ENCODE peak calls at places on chromosomes 5 and 9, in seven cellular contexts. V, D, H, N, T, P and E are unnamed samples.

GRCh38 chr5:154485092-154485491 is 7.1 kb upstream of the HAND1 start:
- DNase-seq in H (no peak), D (no peak), P (no peak), V (no peak), T (peak; percentile 30), N (no peak), E (no peak)

GRCh38 chr9:19127881-19128719 is 808 bp upstream of the PLIN2 start:
- DNase-seq in N (peak; percentile 39), T (peak; percentile 38), P (peak; percentile 72), H (peak; percentile 31), V (no peak), D (peak; percentile 46), E (peak; percentile 66)

GRCh38 chr5:132310141-132310834 is 16.1 kb downstream of the SLC22A4 start:
- DNase-seq in T (no peak), N (no peak), V (no peak), H (peak; percentile 37), D (no peak), P (no peak), E (no peak)

GRCh38 chr5:18078157-18078556 is 443.9 kb downstream of the TAF11L14 start:
- DNase-seq in V (no peak), P (no peak), T (no peak), N (no peak), D (no peak), H (no peak), E (no peak)

GRCh38 chr5:111238826-111239225 is 14.6 kb downstream of the CAMK4 start:
- DNase-seq in T (no peak), V (no peak), H (no peak), P (no peak), N (no peak), D (no peak), E (no peak)

GRCh38 chr5:2157372-2157771 is 274.6 kb upstream of the IRX4 start:
- DNase-seq in V (no peak), D (no peak), H (no peak), P (no peak), N (no peak), T (no peak), E (no peak)

GRCh38 chr5:61228229-61228628 is 66.0 kb upstream of the SMIM15 start:
- DNase-seq in T (no peak), N (no peak), V (no peak), P (no peak), H (no peak), D (no peak), E (peak; percentile 19)

GRCh38 chr5:159510282-159510681 is 180.0 kb upstream of the IL12B start:
- DNase-seq in N (no peak), P (no peak), H (peak; percentile 31), D (peak; percentile 91), V (no peak), T (peak; percentile 70), E (no peak)

GRCh38 chr5:76270214-76270613 is 132.9 kb upstream of the IQGAP2 start:
- DNase-seq in T (no peak), H (no peak), V (no peak), D (no peak), P (no peak), N (no peak), E (no peak)

GRCh38 chr5:150021491-150022162 is 21.1 kb downstream of the HMGXB3 start:
- DNase-seq in V (no peak), H (no peak), P (no peak), D (no peak), T (no peak), N (no peak), E (no peak)

GRCh38 chr9:124022201-124023121 is 10.9 kb downstream of the LHX2 start:
- DNase-seq in T (no peak), P (no peak), D (no peak), H (no peak), V (no peak), N (no peak), E (no peak)

GRCh38 chr5:1514027-1514818 is 9.5 kb downstream of the LPCAT1 start:
- DNase-seq in H (peak; percentile 4), T (no peak), V (no peak), P (peak; percentile 56), N (peak; percentile 3), D (peak; percentile 12), E (no peak)

GRCh38 chr5:169629847-169630548 is 7.1 kb upstream of the DOCK2 start:
- DNase-seq in H (no peak), D (no peak), V (no peak), T (no peak), P (no peak), N (no peak), E (no peak)

GRCh38 chr5:169632946-169633345 is 4.1 kb upstream of the DOCK2 start:
- DNase-seq in H (no peak), V (no peak), T (no peak), P (no peak), N (no peak), D (no peak), E (no peak)

GRCh38 chr5:169628891-169629290 is 8.2 kb upstream of the DOCK2 start:
- DNase-seq in N (no peak), P (no peak), D (no peak), V (no peak), H (no peak), T (no peak), E (no peak)

GRCh38 chr5:169634606-169635005 is 2.5 kb upstream of the DOCK2 start:
- DNase-seq in N (no peak), P (no peak), T (no peak), V (no peak), H (no peak), D (no peak), E (no peak)

GRCh38 chr5:169631360-169631759 is 5.7 kb upstream of the DOCK2 start:
- DNase-seq in D (no peak), H (no peak), V (no peak), N (no peak), T (no peak), P (no peak), E (no peak)
- H3K27ac ChIP-seq in D (no peak overlapping the region), H (no peak overlapping the region), V (no peak overlapping the region), N (no peak overlapping the region), T (no peak overlapping the region), P (no peak overlapping the region), E (no peak overlapping the region)

DNA sequence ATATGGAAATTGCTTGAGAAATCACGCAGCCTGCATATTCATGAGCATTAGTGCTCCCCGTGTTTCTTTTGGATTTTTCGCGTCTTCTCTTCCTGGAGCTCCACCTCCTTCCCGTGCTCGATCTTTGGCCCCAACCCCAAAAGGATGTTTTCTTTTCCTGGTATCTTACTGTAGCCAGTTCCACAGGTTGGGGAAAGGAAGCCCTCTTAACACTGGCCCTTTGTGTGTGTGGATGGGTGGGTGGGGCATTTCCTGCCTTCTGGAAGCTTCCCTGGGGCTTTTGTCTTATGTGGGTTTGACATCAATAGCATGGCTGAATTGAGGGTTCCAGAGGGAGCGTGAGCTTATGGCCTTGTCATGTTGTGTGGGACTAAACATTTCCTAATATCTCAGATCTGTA is 21.9 kb downstream of the STXBP1 start:
- DNase-seq in D (peak; percentile 48), V (no peak), N (no peak), T (no peak), H (peak; percentile 40), P (no peak), E (no peak)
- H3K27ac ChIP-seq in D (peak overlapping the region; percentile 77), V (no peak overlapping the region), N (no peak overlapping the region), T (no peak overlapping the region), H (no peak overlapping the region), P (peak overlapping the region; percentile 12), E (no peak overlapping the region)

DNA sequence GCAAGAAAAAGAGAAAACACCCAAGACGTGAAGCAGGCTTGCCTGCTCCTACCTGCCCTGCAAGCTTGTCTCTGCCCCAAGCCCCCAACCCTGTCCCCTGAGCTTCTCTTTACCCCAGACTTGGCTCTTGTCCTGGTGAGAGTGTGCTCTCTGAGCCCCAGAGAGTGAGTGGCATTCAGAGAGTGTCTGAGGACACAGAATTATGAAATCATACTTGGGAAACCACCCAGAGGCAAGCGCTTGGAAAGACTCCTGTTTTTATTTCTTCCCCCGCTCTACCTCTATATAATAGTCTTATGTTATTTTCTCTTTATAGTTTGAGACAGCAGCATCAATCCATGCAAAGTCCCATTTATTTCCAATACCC is 287.2 kb downstream of the GADD45G start:
- DNase-seq in N (no peak), V (no peak), D (no peak), H (no peak), T (no peak), P (no peak), E (no peak)
- H3K27ac ChIP-seq in N (no peak overlapping the region), V (no peak overlapping the region), D (peak overlapping the region; percentile 65), H (peak overlapping the region; percentile 61), T (no peak overlapping the region), P (peak overlapping the region; percentile 82), E (no peak overlapping the region)

DNA sequence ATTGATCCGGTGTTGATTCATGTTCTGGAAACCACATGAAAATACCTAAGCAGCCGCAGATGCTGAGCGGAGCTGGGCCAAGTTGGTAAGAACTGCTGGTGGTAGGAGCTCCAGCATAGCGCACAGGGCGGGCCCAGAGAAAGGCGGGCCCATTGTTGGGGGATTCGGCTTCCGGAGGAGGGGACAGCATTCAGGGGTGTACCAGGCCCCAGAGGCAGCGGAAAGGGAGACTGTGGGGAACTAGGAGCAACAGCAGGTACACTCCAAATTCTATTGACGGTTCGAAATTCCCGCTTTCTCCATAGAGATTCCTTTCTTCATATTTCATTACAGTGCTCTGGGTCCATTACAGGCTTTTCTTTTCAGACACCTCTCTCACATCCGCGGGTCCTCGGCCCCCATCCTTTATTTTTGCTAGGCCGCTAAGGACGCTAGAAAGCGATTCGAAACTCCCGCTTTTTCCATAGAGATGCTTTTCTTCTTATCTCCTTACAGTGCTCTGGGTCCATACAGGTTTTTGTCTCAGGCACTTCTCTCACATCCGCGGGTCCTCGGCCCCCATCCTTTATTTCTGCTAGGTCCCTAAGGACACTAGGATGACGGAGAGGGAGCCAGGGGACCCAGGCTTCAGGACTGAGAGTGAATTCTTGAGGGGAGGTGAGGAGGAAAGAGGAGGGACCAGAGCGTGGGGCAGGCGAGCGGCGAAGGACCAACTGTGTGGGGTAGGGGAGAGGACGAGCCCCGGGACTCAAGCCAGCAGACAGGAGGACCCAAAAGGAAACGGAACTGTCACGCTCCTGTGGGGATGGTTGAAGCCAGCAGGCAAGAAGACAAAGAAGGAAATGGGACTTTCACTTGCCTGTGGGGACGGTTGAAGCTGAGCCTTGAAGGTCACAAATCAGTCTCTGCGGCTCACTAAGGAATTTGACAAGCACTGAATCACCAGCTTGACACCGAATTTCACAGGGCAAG is at the start of gene CCDC152:
- DNase-seq in T (peak; percentile 27), H (no peak), D (peak; percentile 31), N (peak; percentile 62), P (no peak), V (no peak), E (peak; percentile 12)
- H3K27ac ChIP-seq in T (peak within 1 kb of the TSS; percentile 12), H (no peak within 1 kb of the TSS), D (no peak within 1 kb of the TSS), N (peak within 1 kb of the TSS; percentile 25), P (no peak within 1 kb of the TSS), V (no peak within 1 kb of the TSS), E (no peak within 1 kb of the TSS)

DNA sequence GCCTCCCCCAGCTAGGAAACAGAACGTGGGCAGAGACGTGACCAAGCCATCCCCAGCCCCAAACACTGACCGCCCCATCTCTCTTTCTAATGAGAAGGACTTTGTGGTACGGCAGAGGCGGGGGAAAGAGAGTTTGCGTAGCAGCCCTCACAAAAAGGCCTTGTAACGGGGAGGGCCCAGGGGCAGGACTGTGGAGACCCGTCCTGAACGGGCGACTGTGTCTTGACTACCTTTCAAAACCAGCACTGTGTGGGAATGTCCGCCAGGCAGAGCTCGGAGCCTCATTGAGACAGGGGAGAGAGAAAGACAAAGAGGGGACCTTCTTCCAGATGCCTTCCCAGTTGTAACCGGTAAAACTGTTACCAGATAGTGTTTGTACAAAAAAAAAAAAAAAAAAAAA is 29.7 kb downstream of the CD180 start:
- DNase-seq in N (no peak), T (no peak), D (no peak), H (no peak), P (no peak), V (no peak), E (no peak)
- H3K27ac ChIP-seq in N (peak overlapping the region; percentile 65), T (peak overlapping the region; percentile 71), D (peak overlapping the region; percentile 69), H (peak overlapping the region; percentile 76), P (peak overlapping the region; percentile 76), V (no peak overlapping the region), E (no peak overlapping the region)